ENCODE peak calls at places on chromosome 12, in four cellular contexts. H is substantia nigra, M is NCI-H1436 treated with DMSO at 0.1 percent for 48 hours, W is amniotic stem cell. R is an unnamed sample.

GRCh38 chr12:91819132-91819447 is 326.6 kb downstream of the BTG1 start:
- DNase-seq in M (no peak), H (no peak), W (no peak), R (no peak)

GRCh38 chr12:76399040-76399439 is 50.8 kb upstream of the BBS10 start:
- DNase-seq in W (no peak), M (no peak), H (no peak), R (no peak)

GRCh38 chr12:91954326-91954725 is 191.3 kb downstream of the BTG1 start:
- DNase-seq in M (no peak), W (no peak), H (no peak), R (no peak)

GRCh38 chr12:4991801-4992200 is 51.9 kb upstream of the KCNA5 start:
- DNase-seq in H (no peak), W (no peak), M (no peak), R (no peak)

GRCh38 chr12:58917699-58918334 is 2.5 kb downstream of the LRIG3 start:
- DNase-seq in M (no peak), H (no peak), W (no peak), R (no peak)

GRCh38 chr12:6272300-6273208 is 37.9 kb upstream of the PLEKHG6 start:
- DNase-seq in H (no peak), W (no peak), M (no peak), R (no peak)

GRCh38 chr12:116878567-116879508 is 2.4 kb downstream of the HRK start:
- DNase-seq in H (no peak), M (no peak), W (no peak), R (peak)

GRCh38 chr12:20483776-20484175 is 115.4 kb downstream of the PDE3A start:
- DNase-seq in H (no peak), M (no peak), W (no peak), R (no peak)

GRCh38 chr12:3317841-3318501 is 173.0 kb upstream of the PRMT8 start:
- DNase-seq in M (no peak), H (no peak), W (no peak), R (no peak)

GRCh38 chr12:94263011-94263786 is 114.8 kb downstream of the PLXNC1 start:
- DNase-seq in M (no peak), W (no peak), H (no peak), R (no peak)

GRCh38 chr12:19575307-19576243 is 136.3 kb downstream of the AEBP2 start:
- DNase-seq in H (no peak), M (no peak), W (peak), R (peak)

GRCh38 chr12:92400006-92400405 is 254.4 kb upstream of the BTG1 start:
- DNase-seq in H (no peak), W (no peak), M (no peak), R (no peak)

GRCh38 chr12:26571539-26571938 is 261.5 kb downstream of the ITPR2 start:
- DNase-seq in M (no peak), H (no peak), W (no peak), R (no peak)

GRCh38 chr12:68746572-68747180 is 700 bp downstream of the SLC35E3 start:
- DNase-seq in M (no peak), H (peak), W (peak), R (peak)

GRCh38 chr12:45191239-45191638 is 24.7 kb upstream of the ANO6 start:
- DNase-seq in H (no peak), W (no peak), M (no peak), R (no peak)

GRCh38 chr12:105590571-105590970 is 260.1 kb downstream of the C12orf75 start:
- DNase-seq in W (no peak), M (no peak), H (no peak), R (no peak)

GRCh38 chr12:46831335-46832083 is 5.7 kb upstream of the SLC38A4 start:
- DNase-seq in W (no peak), H (no peak), M (no peak), R (no peak)

GRCh38 chr12:23197266-23197665 is 572.3 kb downstream of the ETNK1 start:
- DNase-seq in M (no peak), W (no peak), H (no peak), R (no peak)

GRCh38 chr12:49705479-49706267 is 1.5 kb downstream of the FMNL3 start:
- DNase-seq in M (no peak), H (no peak), W (no peak), R (peak)

GRCh38 chr12:78164154-78164553 is 333.5 kb downstream of the NAV3 start:
- DNase-seq in W (no peak), H (no peak), M (no peak), R (no peak)

GRCh38 chr12:59396519-59396918 is 199.3 kb upstream of the SLC16A7 start:
- DNase-seq in H (no peak), W (no peak), M (no peak), R (no peak)

GRCh38 chr12:6935551-6936377 is 7.9 kb upstream of the RNU7-1 start:
- DNase-seq in W (no peak), M (no peak), H (no peak), R (no peak)

GRCh38 chr12:121688966-121689365 is 19.5 kb upstream of the MORN3 start:
- DNase-seq in W (no peak), H (no peak), M (no peak), R (no peak)

GRCh38 chr12:1929241-1929984 is 11.0 kb upstream of the CACNA2D4 start:
- DNase-seq in H (no peak), M (no peak), W (no peak), R (no peak)

GRCh38 chr12:24534632-24535031 is 414.3 kb downstream of the BCAT1 start:
- DNase-seq in H (no peak), M (no peak), W (no peak), R (no peak)